ENCODE peak calls at places on chromosomes 5 and 9, in six cellular contexts. Z is A549, Q is upper lobe of left lung, X is stomach, T is heart left ventricle, R is ovary. C is an unnamed sample.

GRCh38 chr5:132489871-132490483 is 596 bp downstream of the IRF1 start:
- DNase-seq in X (peak; percentile 69), T (peak; percentile 69), Z (peak; percentile 25), R (peak; percentile 79), Q (peak; percentile 63), C (peak; percentile 40)

GRCh38 chr5:14041528-14042184 is 97.2 kb upstream of the DNAH5 start:
- DNase-seq in Z (no peak), R (no peak), T (no peak), Q (no peak), X (no peak), C (no peak)

GRCh38 chr9:133103183-133103986 is 17.7 kb downstream of the RALGDS start:
- DNase-seq in Z (peak; percentile 53), R (no peak), T (peak; percentile 62), X (peak; percentile 78), Q (peak; percentile 74), C (peak; percentile 84)

GRCh38 chr9:98010450-98010849 is 27.3 kb downstream of the ANP32B start:
- DNase-seq in T (no peak), Z (peak; percentile 54), X (no peak), Q (no peak), R (no peak), C (peak; percentile 67)

GRCh38 chr9:114224247-114224610 is 68.9 kb downstream of the COL27A1 start:
- DNase-seq in X (no peak), Q (no peak), Z (peak; percentile 58), T (no peak), R (no peak), C (peak; percentile 66)

GRCh38 chr5:43556857-43557593 is at the start of gene PAIP1:
- DNase-seq in X (peak; percentile 78), Q (peak; percentile 77), R (peak; percentile 81), T (peak; percentile 84), Z (peak; percentile 90), C (peak; percentile 85)

GRCh38 chr9:135971892-135972291 is 10.7 kb upstream of the UBAC1 start:
- DNase-seq in R (no peak), Q (peak; percentile 78), X (peak; percentile 81), Z (no peak), T (no peak), C (no peak)

GRCh38 chr5:142171270-142171669 is 62.7 kb downstream of the NDFIP1 start:
- DNase-seq in Z (no peak), X (no peak), R (no peak), Q (no peak), T (no peak), C (no peak)

GRCh38 chr5:71743135-71743534 is 24.1 kb downstream of the CARTPT start:
- DNase-seq in Z (no peak), Q (no peak), T (no peak), X (peak; percentile 42), R (no peak), C (no peak)

GRCh38 chr9:124769451-124770358 is 1.4 kb downstream of the NR6A1 start:
- DNase-seq in Q (peak; percentile 49), T (peak; percentile 31), R (peak; percentile 40), Z (peak; percentile 28), X (no peak), C (peak; percentile 47)
- TF ChIP-seq POLR2A in Q (no peak), T (no peak), R (no peak), Z (no peak), X (no peak), C (no peak)

GRCh38 chr5:1294839-1295649 is at the start of gene TERT:
- DNase-seq in R (no peak), T (no peak), Z (peak; percentile 63), X (peak; percentile 57), Q (no peak), C (no peak)
- TF ChIP-seq POLR2A in R (no peak), T (no peak), Z (peak; percentile 33), X (no peak), Q (no peak), C (peak; percentile 27)

GRCh38 chr9:124613849-124614248 is 106.7 kb upstream of the NR5A1 start:
- DNase-seq in Q (no peak), Z (no peak), R (no peak), T (no peak), X (no peak), C (no peak)

GRCh38 chr9:124615100-124615742 is 108.0 kb upstream of the NR5A1 start:
- DNase-seq in Q (no peak), Z (no peak), R (no peak), T (no peak), X (no peak), C (no peak)

GRCh38 chr9:124618476-124618875 is 111.3 kb upstream of the NR5A1 start:
- DNase-seq in R (no peak), Q (no peak), Z (peak; percentile 9), T (no peak), X (no peak), C (no peak)

GRCh38 chr9:124616961-124617360 is 109.8 kb upstream of the NR5A1 start:
- DNase-seq in X (no peak), Z (no peak), T (no peak), R (no peak), Q (no peak), C (no peak)

GRCh38 chr9:124617477-124618141 is 110.4 kb upstream of the NR5A1 start:
- DNase-seq in T (peak; percentile 78), X (peak; percentile 81), Z (peak; percentile 78), Q (peak; percentile 78), R (peak; percentile 72), C (peak; percentile 79)
- TF ChIP-seq POLR2A in T (no peak), X (no peak), Z (no peak), Q (no peak), R (no peak), C (no peak)

DNA sequence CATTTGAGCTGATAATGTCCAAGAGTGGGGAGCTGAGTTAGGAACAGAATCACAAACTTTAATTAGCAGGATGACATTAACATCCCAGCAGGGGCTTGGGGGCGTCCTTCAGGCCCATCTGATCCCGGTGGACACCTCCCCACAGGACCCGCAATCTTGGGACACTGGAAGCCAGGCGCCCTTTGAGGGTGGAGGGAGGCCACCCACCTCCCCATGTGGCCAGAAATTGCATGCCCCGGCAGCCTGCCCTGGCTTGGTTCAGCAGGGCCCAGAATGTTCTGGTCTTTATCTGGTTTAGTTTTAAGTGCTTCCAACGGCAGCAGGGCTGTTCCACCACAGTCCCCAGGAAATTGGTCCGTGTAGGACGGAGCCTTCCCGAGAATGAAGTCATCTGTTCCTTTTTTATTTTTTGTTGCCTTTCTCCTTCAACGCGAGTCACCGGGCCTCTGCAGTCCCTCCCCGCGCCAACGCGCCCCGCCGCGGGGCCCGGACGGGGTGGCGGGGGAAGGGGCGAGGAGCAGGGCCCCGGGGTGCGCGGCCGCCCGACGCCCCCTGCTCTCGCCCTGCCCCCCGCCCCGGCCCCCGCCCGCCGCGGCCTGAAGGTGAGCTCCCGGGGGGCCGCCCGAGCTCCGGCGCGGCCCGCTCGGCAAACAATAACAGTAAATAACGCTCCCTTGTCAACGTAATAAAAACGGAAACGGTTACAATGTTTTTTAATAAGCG is 207.9 kb downstream of the C9orf50 start:
- DNase-seq in X (peak; percentile 67), R (peak; percentile 76), T (peak; percentile 84), Z (peak; percentile 73), Q (peak; percentile 63), C (peak; percentile 35)
- TF ChIP-seq POLR2A in X (no peak), R (peak; percentile 17), T (peak; percentile 57), Z (peak; percentile 18), Q (no peak), C (no peak)

DNA sequence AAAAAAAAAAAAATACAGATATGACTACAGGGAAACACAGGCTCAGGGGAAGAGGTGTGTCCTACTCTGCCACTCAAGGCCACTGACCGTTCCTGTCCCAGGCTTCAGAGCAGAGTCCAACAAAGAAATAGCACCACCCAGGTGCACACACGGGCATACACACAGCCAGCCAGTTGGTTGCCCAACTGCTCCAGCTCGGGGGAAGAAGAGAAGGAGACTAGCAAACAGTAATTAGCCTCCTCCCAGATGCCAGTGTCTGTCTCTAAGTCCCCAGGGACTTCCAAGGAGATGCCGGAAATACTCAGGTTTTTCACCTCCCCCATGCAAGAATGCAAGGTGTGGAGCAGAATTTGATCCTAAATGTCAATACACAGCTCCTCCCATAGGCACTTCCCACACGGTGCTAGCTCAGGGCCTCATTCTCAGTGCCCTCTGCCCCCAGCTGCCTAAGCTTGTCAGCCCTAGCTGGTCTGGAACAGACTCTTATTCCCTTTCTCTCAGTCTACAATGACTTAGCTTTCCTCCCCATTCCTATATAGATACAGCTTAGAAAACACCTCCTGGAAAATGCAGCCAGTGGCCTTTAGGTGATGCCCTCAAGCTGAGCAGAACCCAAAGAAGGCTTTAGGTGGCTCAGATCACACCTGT is 1.7 kb downstream of the MYORG start:
- DNase-seq in X (peak; percentile 73), R (no peak), T (no peak), Z (peak; percentile 63), Q (peak; percentile 65), C (no peak)
- TF ChIP-seq POLR2A in X (no peak), R (no peak), T (no peak), Z (no peak), Q (peak; percentile 15), C (no peak)

C was measured in H54.